ENCODE peak calls at places on chromosomes 12 and 14, in five cellular contexts. Y is heart left ventricle; R is naive thymus-derived CD4-positive, alpha-beta T cell; U is sigmoid colon; F is neural progenitor cell. G is an unnamed sample. For H3K4me1, the result is how much of the 10 kb centered on the place peaks cover.

GRCh38 chr14:97458302-97459137 is 661.3 kb downstream of the VRK1 start:
- DNase-seq in Y (peak), R (peak), U (no peak), F (peak), G (peak)

GRCh38 chr14:100703574-100704220 is 23.0 kb upstream of the DLK1 start:
- DNase-seq in Y (no peak), R (no peak), U (no peak), F (no peak), G (no peak)

GRCh38 chr14:50381823-50382287 is 14.8 kb downstream of the CDKL1 start:
- DNase-seq in Y (no peak), R (no peak), U (no peak), F (no peak), G (no peak)

GRCh38 chr14:77314043-77314442 is 6.6 kb downstream of the POMT2 start:
- DNase-seq in Y (no peak), R (no peak), U (peak), F (no peak), G (no peak)

GRCh38 chr12:70443274-70443673 is 77.2 kb downstream of the KCNMB4 start:
- DNase-seq in Y (no peak), R (no peak), U (no peak), F (no peak), G (no peak)

GRCh38 chr12:113740699-113741098 is 225.4 kb downstream of the RBM19 start:
- DNase-seq in Y (no peak), R (no peak), U (no peak), F (no peak), G (no peak)

GRCh38 chr14:45261209-45261608 is 8.2 kb upstream of the MIS18BP1 start:
- DNase-seq in Y (no peak), R (no peak), U (no peak), F (no peak), G (no peak)

GRCh38 chr12:25023808-25024207 is 74.9 kb upstream of the BCAT1 start:
- DNase-seq in Y (no peak), R (no peak), U (no peak), F (no peak), G (no peak)

GRCh38 chr12:125149160-125150108 is 84.2 kb downstream of the AACS start:
- DNase-seq in Y (no peak), R (no peak), U (no peak), F (no peak), G (no peak)

GRCh38 chr14:23119362-23120327 is 590 bp upstream of the CEBPE start:
- DNase-seq in Y (no peak), R (peak), U (peak), F (peak), G (peak)

GRCh38 chr14:84554136-84554535 is 975.8 kb upstream of the FLRT2 start:
- DNase-seq in Y (no peak), R (no peak), U (no peak), F (no peak), G (no peak)

GRCh38 chr12:15584366-15585041 is 204.7 kb downstream of the EPS8 start:
- DNase-seq in Y (no peak), R (no peak), U (no peak), F (peak), G (no peak)

DNA sequence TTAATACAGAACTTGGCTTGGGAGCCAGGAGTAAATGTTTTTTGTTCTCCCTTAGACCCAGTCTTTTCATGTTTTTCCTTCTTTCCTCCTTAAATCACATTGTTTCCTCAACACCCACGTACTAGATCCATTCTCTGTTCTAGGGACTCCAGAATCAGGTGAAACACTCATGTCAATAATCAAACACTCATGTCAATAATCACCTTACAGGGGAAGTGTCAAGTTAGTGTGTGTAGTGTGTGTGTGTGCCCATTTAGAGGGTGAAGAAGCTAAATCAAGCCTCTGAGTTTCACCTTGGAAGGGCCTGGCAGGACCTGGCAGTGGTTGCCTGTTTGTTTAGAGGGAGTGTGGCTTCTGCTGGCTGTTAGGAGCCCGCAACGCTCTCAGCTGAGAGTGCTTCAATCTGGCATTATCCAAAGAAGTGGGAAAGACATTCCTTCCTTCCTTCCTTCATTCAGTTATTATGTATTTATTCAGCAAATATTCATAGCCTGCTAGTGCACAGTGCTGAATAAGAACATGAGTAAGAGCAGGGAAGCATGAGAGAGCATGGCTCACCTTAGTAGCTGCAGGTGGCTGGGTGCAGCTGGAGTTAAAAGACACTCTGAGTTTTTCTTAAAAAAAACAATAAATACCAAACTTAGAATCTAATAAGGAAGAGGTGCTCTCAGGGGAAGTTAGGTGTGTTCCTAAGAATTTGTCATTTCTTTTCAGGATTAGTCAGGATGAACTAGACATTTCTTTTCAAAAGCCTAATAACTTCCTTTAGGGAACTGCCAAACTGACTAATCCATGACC is 17.6 kb upstream of the EID3 start:
- DNase-seq in Y (no peak), R (no peak), U (no peak), F (no peak), G (no peak)
- H3K4me3 ChIP-seq in Y (peak), R (peak), U (peak), F (peak), G (peak)

GRCh38 chr12:22533155-22533554 is 11.2 kb downstream of the C2CD5 start:
- DNase-seq in Y (no peak), R (no peak), U (no peak), F (no peak), G (no peak)

GRCh38 chr12:22535478-22535877 is 8.9 kb downstream of the C2CD5 start:
- DNase-seq in Y (no peak), R (no peak), U (no peak), F (no peak), G (no peak)

GRCh38 chr12:22537000-22537544 is 7.3 kb downstream of the C2CD5 start:
- DNase-seq in Y (no peak), R (no peak), U (no peak), F (no peak), G (no peak)

GRCh38 chr12:22532317-22532716 is 12.0 kb downstream of the C2CD5 start:
- DNase-seq in Y (no peak), R (no peak), U (no peak), F (no peak), G (no peak)

DNA sequence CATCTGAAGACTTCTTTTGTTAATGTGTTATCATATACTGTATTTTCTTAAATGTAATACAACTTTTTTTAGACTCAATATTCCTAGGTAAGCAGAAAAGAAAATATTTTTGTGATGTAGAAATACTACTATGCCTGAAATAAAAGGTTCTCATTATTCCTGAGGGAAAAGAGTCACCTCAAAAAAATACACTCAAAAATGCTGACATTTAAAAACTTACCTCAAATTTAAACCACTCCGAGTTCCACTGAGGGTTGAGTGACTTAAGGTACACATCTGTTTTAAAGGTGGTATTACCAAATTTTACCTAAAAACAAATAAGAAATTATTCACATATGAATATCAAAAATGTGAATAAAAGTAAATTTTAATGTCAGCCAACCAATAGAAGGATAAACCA is 9.3 kb downstream of the C2CD5 start:
- DNase-seq in Y (no peak), R (no peak), U (no peak), F (no peak), G (no peak)
- H3K4me1 ChIP-seq in Y (under half), R (under half), U (under half), F (under half), G (under half)

GRCh38 chr12:49348781-49349180 is 2.1 kb downstream of the DNAJC22 start:
- DNase-seq in Y (no peak), R (peak), U (peak), F (no peak), G (no peak)
- H3K4me3 ChIP-seq in Y (no peak), R (no peak), U (no peak), F (no peak), G (peak)

DNA sequence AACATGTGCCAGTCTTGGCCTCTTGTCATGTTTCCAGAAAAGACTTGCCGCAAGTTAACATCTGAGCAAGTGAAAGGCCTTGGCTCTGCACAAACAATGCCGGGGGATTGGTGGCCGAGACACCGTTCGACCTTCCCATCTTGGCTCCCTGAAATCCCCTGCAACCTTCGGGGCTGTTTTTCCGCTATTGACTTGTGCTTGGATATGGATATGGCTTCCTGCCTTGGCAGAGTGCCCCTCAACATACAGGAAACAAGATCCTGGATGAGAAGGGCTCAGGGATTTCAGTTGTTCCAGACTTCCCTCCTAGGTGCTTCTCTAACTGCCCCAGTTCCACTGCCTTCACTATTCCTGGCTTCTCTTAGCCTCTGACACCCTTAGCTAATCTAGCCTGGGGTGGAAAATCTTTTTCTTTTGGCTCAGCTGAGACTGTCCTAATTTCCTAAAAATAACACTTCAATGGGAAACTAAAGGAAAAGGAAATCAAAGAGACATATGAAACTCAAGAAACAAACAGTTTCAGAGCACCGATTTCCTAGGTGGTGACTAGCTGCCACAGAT is 33.8 kb downstream of the RDH12 start:
- DNase-seq in Y (peak), R (no peak), U (no peak), F (no peak), G (no peak)
- H3K4me1 ChIP-seq in Y (under half), R (under half), U (under half), F (under half), G (under half)

GRCh38 chr12:8590842-8591545 is 21.7 kb downstream of the AICDA start:
- DNase-seq in Y (no peak), R (no peak), U (no peak), F (no peak), G (no peak)
- H3K4me3 ChIP-seq in Y (no peak), R (no peak), U (no peak), F (no peak), G (no peak)

GRCh38 chr12:132507656-132508055 is 17.7 kb downstream of the FBRSL1 start:
- DNase-seq in Y (no peak), R (no peak), U (no peak), F (no peak), G (no peak)

GRCh38 chr12:132508248-132508740 is 18.3 kb downstream of the FBRSL1 start:
- DNase-seq in Y (no peak), R (no peak), U (no peak), F (no peak), G (no peak)

GRCh38 chr12:132506328-132506727 is 16.4 kb downstream of the FBRSL1 start:
- DNase-seq in Y (no peak), R (no peak), U (no peak), F (no peak), G (no peak)

GRCh38 chr12:132505852-132506219 is 15.9 kb downstream of the FBRSL1 start:
- DNase-seq in Y (no peak), R (no peak), U (no peak), F (no peak), G (no peak)

DNA sequence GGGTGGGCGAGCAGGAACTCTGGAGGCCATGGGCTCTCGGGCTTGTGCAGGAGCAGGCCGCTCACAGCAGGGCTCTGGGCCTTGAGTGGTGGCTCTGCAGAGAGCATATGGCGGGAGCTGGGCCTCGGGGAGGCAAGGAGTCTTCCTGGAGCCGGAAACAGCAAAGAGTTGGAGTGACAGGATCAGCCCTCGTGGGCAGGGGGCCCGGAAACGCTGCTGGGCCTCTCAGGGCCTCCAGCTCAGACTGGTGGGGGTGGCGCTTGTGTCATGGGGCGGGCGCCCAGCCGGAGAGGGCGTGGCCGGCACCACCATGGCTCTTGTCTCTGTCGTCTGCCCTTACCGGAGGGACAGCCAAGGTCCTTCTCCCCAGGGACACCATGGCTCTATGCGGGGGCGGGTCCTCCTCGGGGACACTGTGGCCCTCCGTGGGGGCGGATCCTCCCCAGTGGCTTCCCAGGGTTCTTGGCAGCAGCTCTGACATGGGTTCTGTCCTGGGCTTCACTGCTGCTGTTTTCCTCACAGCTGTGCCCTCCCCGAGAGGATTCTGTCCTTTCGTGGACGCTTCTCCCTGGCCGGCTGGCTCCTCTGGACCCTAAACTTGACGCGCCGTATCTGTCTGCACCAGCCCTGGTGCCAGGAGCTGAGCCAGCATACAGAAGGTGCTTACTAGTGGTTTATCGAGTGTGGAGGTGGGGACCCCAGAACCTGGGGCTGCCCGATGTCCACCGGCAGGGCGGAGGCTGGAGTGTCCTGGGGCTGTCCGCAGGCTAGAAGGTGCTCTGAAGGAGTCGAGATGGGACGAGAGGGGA is 17.0 kb downstream of the FBRSL1 start:
- DNase-seq in Y (peak), R (peak), U (peak), F (no peak), G (peak)
- H3K4me1 ChIP-seq in Y (half or more), R (under half), U (under half), F (under half), G (half or more)

GRCh38 chr12:6430124-6430989 is 14.4 kb upstream of the CD27 start:
- DNase-seq in Y (peak), R (peak), U (peak), F (no peak), G (peak)
- H3K4me3 ChIP-seq in Y (peak), R (no peak), U (peak), F (no peak), G (peak)

GRCh38 chr12:116125084-116125483 is 152.4 kb downstream of the MED13L start:
- DNase-seq in Y (no peak), R (no peak), U (no peak), F (no peak), G (no peak)
- H3K4me1 ChIP-seq in Y (under half), R (under half), U (under half), F (half or more), G (under half)

GRCh38 chr12:123532021-123532420 is 1.5 kb downstream of the RILPL1 start:
- DNase-seq in Y (peak), R (no peak), U (no peak), F (no peak), G (no peak)
- H3K4me3 ChIP-seq in Y (peak), R (no peak), U (peak), F (peak), G (peak)

GRCh38 chr14:59317346-59317745 is 128.9 kb downstream of the DAAM1 start:
- DNase-seq in Y (no peak), R (no peak), U (no peak), F (no peak), G (no peak)

GRCh38 chr14:59317782-59318505 is 129.5 kb downstream of the DAAM1 start:
- DNase-seq in Y (no peak), R (no peak), U (no peak), F (no peak), G (no peak)

GRCh38 chr14:59320771-59321170 is 132.3 kb downstream of the DAAM1 start:
- DNase-seq in Y (no peak), R (no peak), U (no peak), F (no peak), G (no peak)

GRCh38 chr14:59318908-59319307 is 130.4 kb downstream of the DAAM1 start:
- DNase-seq in Y (no peak), R (no peak), U (no peak), F (no peak), G (no peak)

GRCh38 chr14:59321184-59321952 is 132.9 kb downstream of the DAAM1 start:
- DNase-seq in Y (no peak), R (no peak), U (no peak), F (no peak), G (no peak)
- H3K4me1 ChIP-seq in Y (under half), R (under half), U (under half), F (under half), G (under half)

G was measured in kidney.